ENCODE peak calls at places on chromosomes 5 and 9, in five cellular contexts. I is right atrium auricular region, W is H9, O is psoas muscle, G is neural crest cell. L is an unnamed sample.

GRCh38 chr5:168366124-168366523 is 74.7 kb downstream of the WWC1 start:
- DNase-seq in O (no peak), W (no peak), I (no peak), G (no peak), L (peak; percentile 87)

GRCh38 chr9:109098221-109098959 is 21.4 kb downstream of the TMEM245 start:
- DNase-seq in G (no peak), W (no peak), I (no peak), O (no peak), L (peak; percentile 84)

GRCh38 chr5:11069041-11069440 is 308.0 kb upstream of the DAP start:
- DNase-seq in W (no peak), O (no peak), G (no peak), I (no peak), L (no peak)

GRCh38 chr9:131707677-131708612 is 31.9 kb downstream of the RAPGEF1 start:
- DNase-seq in I (peak; percentile 91), W (no peak), O (peak; percentile 65), G (no peak), L (peak; percentile 53)

GRCh38 chr5:151384106-151384505 is 36.7 kb upstream of the SLC36A2 start:
- DNase-seq in W (no peak), G (no peak), I (no peak), O (no peak), L (peak; percentile 44)

GRCh38 chr9:112887377-112887776 is 3.3 kb downstream of the SLC46A2 start:
- DNase-seq in O (no peak), W (peak; percentile 77), I (no peak), G (no peak), L (peak; percentile 13)

GRCh38 chr9:120663380-120663779 is 50.9 kb downstream of the MEGF9 start:
- DNase-seq in W (no peak), O (no peak), I (no peak), G (no peak), L (no peak)

GRCh38 chr9:13480688-13481087 is 201.2 kb upstream of the MPDZ start:
- DNase-seq in W (no peak), I (no peak), O (no peak), G (no peak), L (no peak)

GRCh38 chr5:132010645-132011560 is 555 bp downstream of the ACSL6 start:
- DNase-seq in I (no peak), G (no peak), W (peak; percentile 46), O (no peak), L (no peak)

GRCh38 chr9:136858844-136859757 is 7.0 kb downstream of the MAMDC4 start:
- DNase-seq in I (no peak), O (peak; percentile 52), G (no peak), W (no peak), L (peak; percentile 77)

GRCh38 chr9:134630393-134630790 is 11.2 kb upstream of the COL5A1 start:
- DNase-seq in G (no peak), I (no peak), O (no peak), W (peak; percentile 7), L (no peak)

GRCh38 chr5:14266171-14266570 is 123.0 kb downstream of the TRIO start:
- DNase-seq in W (no peak), I (no peak), O (no peak), G (no peak), L (no peak)

GRCh38 chr5:66143473-66144073 is 527 bp upstream of the SREK1 start:
- DNase-seq in O (no peak), I (no peak), W (no peak), G (no peak), L (no peak)

GRCh38 chr5:1513326-1514026 is 10.3 kb downstream of the LPCAT1 start:
- DNase-seq in I (peak; percentile 53), G (no peak), O (peak; percentile 2), W (peak; percentile 24), L (no peak)

GRCh38 chr9:96554326-96554725 is 65.3 kb downstream of the CDC14B start:
- DNase-seq in O (no peak), W (no peak), G (no peak), I (no peak), L (no peak)

GRCh38 chr5:169717298-169717697 is 80.2 kb downstream of the DOCK2 start:
- DNase-seq in W (no peak), G (no peak), O (no peak), I (no peak), L (peak; percentile 99)

GRCh38 chr9:33942471-33943083 is 106.1 kb downstream of the UBAP2 start:
- DNase-seq in I (no peak), G (no peak), O (no peak), W (no peak), L (peak; percentile 59)

GRCh38 chr5:128290152-128290858 is 206.7 kb downstream of the SLC12A2 start:
- DNase-seq in G (no peak), O (no peak), I (no peak), W (no peak), L (no peak)

GRCh38 chr9:110206388-110206787 is 1.6 kb downstream of the C9orf152 start:
- DNase-seq in I (no peak), G (no peak), W (no peak), O (no peak), L (peak; percentile 10)

GRCh38 chr5:74216012-74216411 is 424.5 kb downstream of the ENC1 start:
- DNase-seq in I (no peak), O (no peak), W (no peak), G (no peak), L (no peak)

GRCh38 chr5:74209566-74209965 is 431.0 kb downstream of the ENC1 start:
- DNase-seq in I (no peak), O (no peak), G (no peak), W (no peak), L (no peak)

GRCh38 chr5:74206571-74207550 is 433.7 kb downstream of the ENC1 start:
- DNase-seq in I (peak; percentile 67), W (no peak), G (no peak), O (peak; percentile 58), L (peak; percentile 88)

GRCh38 chr5:74212336-74212735 is 428.2 kb downstream of the ENC1 start:
- DNase-seq in W (peak; percentile 76), O (no peak), I (no peak), G (no peak), L (peak; percentile 42)
- TF ChIP-seq CTCF in W (peak; percentile 81), O (no peak), I (no peak), G (peak; percentile 37), L (peak; percentile 20)

GRCh38 chr9:92292338-92293074 is 991 bp downstream of the IARS1 start:
- DNase-seq in W (no peak), I (no peak), G (no peak), O (no peak), L (peak; percentile 27)

GRCh38 chr9:92294297-92294676 is 790 bp upstream of the IARS1 start:
- DNase-seq in O (no peak), W (peak; percentile 30), I (no peak), G (peak; percentile 9), L (peak; percentile 23)

GRCh38 chr9:92293075-92293354 is 482 bp downstream of the IARS1 start:
- DNase-seq in O (no peak), W (no peak), G (no peak), I (no peak), L (no peak)

GRCh38 chr9:92295240-92295790 is 1.8 kb upstream of the IARS1 start:
- DNase-seq in W (no peak), I (no peak), G (no peak), O (no peak), L (no peak)

DNA sequence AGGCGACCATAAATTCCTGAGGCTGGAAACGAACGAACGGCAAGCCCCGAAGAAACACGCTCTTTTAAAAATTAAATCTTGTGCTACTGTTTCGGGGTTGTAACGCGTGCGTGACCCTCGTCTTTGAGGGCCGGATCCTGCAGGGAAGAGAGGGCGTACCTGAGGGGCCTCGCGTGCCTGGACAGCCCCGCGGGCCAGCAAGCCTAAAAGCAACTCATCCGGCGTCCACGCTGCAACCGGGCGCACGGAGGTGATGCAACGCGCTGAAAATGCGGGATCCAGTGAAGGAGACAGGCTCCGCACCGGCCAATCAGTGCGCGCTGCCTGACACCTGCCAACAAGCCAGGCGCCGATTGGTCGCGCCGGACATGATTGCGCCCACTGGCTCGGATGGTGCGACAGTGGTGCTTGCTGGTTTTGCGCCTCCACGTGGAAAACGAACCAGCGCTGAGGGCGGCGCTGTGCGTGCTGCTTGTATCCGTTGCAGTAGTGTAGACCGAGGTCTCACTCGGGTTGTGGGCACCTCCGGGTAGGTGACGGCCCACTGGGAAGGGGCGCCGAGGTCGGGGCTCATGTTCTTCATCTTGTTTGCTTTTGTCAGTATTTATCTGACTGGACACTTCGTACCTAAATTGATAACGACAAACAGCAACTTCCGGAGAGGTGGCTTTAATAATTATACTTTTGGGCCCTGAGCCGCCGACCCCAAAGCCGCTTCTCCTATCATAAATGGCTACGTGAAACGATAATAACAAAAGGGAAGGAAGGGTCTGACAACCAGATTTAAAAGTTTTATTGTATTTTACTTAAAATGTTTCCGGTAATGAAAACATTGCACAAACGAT is at the start of gene IARS1:
- DNase-seq in W (peak; percentile 99), I (peak; percentile 100), G (peak; percentile 100), O (peak; percentile 99), L (peak; percentile 98)
- TF ChIP-seq CTCF in W (peak; percentile 43), I (peak; percentile 56), G (peak; percentile 48), O (peak; percentile 33), L (no peak)

GRCh38 chr5:154191467-154192261 is 1.1 kb downstream of the GALNT10 start:
- DNase-seq in O (no peak), G (no peak), W (no peak), I (no peak), L (no peak)
- TF ChIP-seq CTCF in O (no peak), G (no peak), W (no peak), I (no peak), L (no peak)

GRCh38 chr5:138457532-138458275 is 7.6 kb upstream of the EGR1 start:
- DNase-seq in G (no peak), I (no peak), O (peak; percentile 7), W (no peak), L (no peak)
- TF ChIP-seq CTCF in G (no peak), I (no peak), O (no peak), W (no peak), L (no peak)

DNA sequence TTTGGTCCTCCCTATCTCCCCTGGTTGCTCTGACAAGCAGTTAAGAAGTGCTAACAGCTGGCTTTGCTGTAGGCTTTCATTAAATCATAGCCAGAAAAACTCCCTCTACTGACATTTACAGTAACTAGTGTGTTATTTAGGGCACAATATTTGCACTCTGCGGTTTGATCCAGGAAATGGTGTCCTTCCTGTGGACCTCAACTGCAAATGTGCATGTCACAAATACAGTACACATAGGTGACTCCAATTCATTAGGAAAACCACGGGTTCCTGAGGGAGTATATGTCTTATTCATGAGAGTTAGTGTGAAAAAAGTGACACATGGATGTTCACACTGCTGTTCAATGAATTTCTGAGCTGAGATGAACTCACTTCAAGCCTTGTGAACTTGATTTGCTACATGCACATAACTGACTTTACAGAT is 281.6 kb downstream of the EFNA5 start:
- DNase-seq in W (no peak), G (no peak), I (no peak), O (no peak), L (peak; percentile 67)
- TF ChIP-seq CTCF in W (no peak), G (no peak), I (peak; percentile 20), O (no peak), L (no peak)